ENCODE peak calls at places on chromosomes 2 and 18, in six cellular contexts. R is tibial artery, A is SK-N-SH, U is B cell, H is hepatic stellate cell, N is AG10803. Y is an unnamed sample.

GRCh38 chr2:235216901-235217300 is 265.1 kb downstream of the SH3BP4 start:
- DNase-seq in R (no peak), N (peak; percentile 39), U (no peak), A (no peak), H (no peak), Y (peak; percentile 23)

GRCh38 chr2:166417669-166418068 is 41.9 kb upstream of the SCN9A start:
- DNase-seq in N (peak; percentile 34), A (no peak), H (no peak), U (no peak), R (no peak), Y (no peak)

GRCh38 chr2:27152796-27153464 is 4.1 kb downstream of the TCF23 start:
- DNase-seq in N (no peak), A (no peak), R (no peak), H (peak; percentile 50), U (no peak), Y (no peak)

GRCh38 chr2:50346104-50346503 is 685.8 kb downstream of the NRXN1 start:
- DNase-seq in H (no peak), U (no peak), R (no peak), A (peak; percentile 50), N (no peak), Y (no peak)

GRCh38 chr2:239929504-239929903 is 95.6 kb downstream of the NDUFA10 start:
- DNase-seq in U (no peak), R (no peak), A (no peak), H (no peak), N (no peak), Y (peak; percentile 34)

GRCh38 chr18:54742654-54743053 is 85.6 kb upstream of the RAB27B start:
- DNase-seq in H (peak; percentile 38), A (no peak), U (no peak), R (peak; percentile 62), N (peak; percentile 98), Y (peak; percentile 79)

GRCh38 chr2:43102366-43103092 is 123.9 kb downstream of the ZFP36L2 start:
- DNase-seq in U (no peak), A (no peak), H (no peak), N (peak; percentile 44), R (peak; percentile 69), Y (no peak)

GRCh38 chr2:232328516-232329460 is 49.8 kb upstream of the ALPP start:
- DNase-seq in R (no peak), H (no peak), N (no peak), U (no peak), A (no peak), Y (no peak)

GRCh38 chr2:66433945-66434678 is 813 bp upstream of the MEIS1 start:
- DNase-seq in U (no peak), R (peak; percentile 54), H (peak; percentile 59), N (peak; percentile 74), A (peak; percentile 73), Y (no peak)

GRCh38 chr18:38256366-38256765 is 690.8 kb upstream of the CELF4 start:
- DNase-seq in N (no peak), U (no peak), R (no peak), H (no peak), A (no peak), Y (no peak)

GRCh38 chr2:186841940-186842339 is 7.0 kb downstream of the ZSWIM2 start:
- DNase-seq in N (peak; percentile 86), H (no peak), U (no peak), R (no peak), A (no peak), Y (no peak)

Y was measured in right atrium auricular region.